ENCODE peak calls at places on chromosomes 5 and 9, in nine cellular contexts. D is NCI-H526 treated with DMSO at 0.1 percent for 48 hours; T is stimulated activated CD8-positive, alpha-beta memory T cell treated with anti-CD3 and anti-CD28 coated beads, Interleukin-15, amount 100 ng/mL, for 4 hours; P is posterior cingulate gyrus; A is pancreas; E is AG08395; H is HTR-8/SVneo; S is activated T-cell treated with anti-CD3 and anti-CD28 coated beads for 24 hours; C is CD4-positive, alpha-beta T cell. Z is an unnamed sample.

GRCh38 chr9:89793551-89793950 is 188.7 kb downstream of the GADD45G start:
- DNase-seq in D (no peak), T (no peak), P (no peak), A (no peak), E (no peak), H (no peak), S (no peak), C (no peak), Z (no peak)

GRCh38 chr9:129333613-129333960 is 155.5 kb upstream of the IER5L start:
- DNase-seq in D (no peak), T (no peak), P (no peak), A (peak), E (no peak), H (peak), S (no peak), C (no peak), Z (no peak)

GRCh38 chr9:114775121-114775520 is 30.7 kb downstream of the TNFSF15 start:
- DNase-seq in D (no peak), T (no peak), P (no peak), A (no peak), E (no peak), H (no peak), S (no peak), C (no peak), Z (no peak)

GRCh38 chr9:91986248-91986647 is 36.2 kb upstream of the ROR2 start:
- DNase-seq in D (no peak), T (no peak), P (no peak), A (no peak), E (no peak), H (no peak), S (no peak), C (no peak), Z (no peak)

GRCh38 chr9:7777776-7778175 is 21.8 kb downstream of the DMAC1 start:
- DNase-seq in D (no peak), T (no peak), P (no peak), A (no peak), E (no peak), H (no peak), S (no peak), C (no peak), Z (no peak)

GRCh38 chr9:36991516-36992134 is 42.4 kb downstream of the PAX5 start:
- DNase-seq in D (no peak), T (no peak), P (no peak), A (no peak), E (no peak), H (peak), S (peak), C (no peak), Z (no peak)

GRCh38 chr5:158922816-158923215 is 176.9 kb downstream of the EBF1 start:
- DNase-seq in D (no peak), T (no peak), P (no peak), A (no peak), E (no peak), H (no peak), S (no peak), C (no peak), Z (no peak)

GRCh38 chr9:88932766-88933165 is 58.5 kb upstream of the S1PR3 start:
- DNase-seq in D (peak), T (no peak), P (no peak), A (no peak), E (no peak), H (no peak), S (no peak), C (no peak), Z (no peak)

GRCh38 chr5:73587923-73588322 is 22.4 kb downstream of the UTP15 start:
- DNase-seq in D (no peak), T (no peak), P (no peak), A (no peak), E (no peak), H (no peak), S (no peak), C (no peak), Z (no peak)

GRCh38 chr9:35798658-35799366 is 7.4 kb downstream of the NPR2 start:
- DNase-seq in D (no peak), T (no peak), P (no peak), A (no peak), E (peak), H (no peak), S (peak), C (no peak), Z (no peak)

GRCh38 chr5:2901096-2901495 is 149.6 kb upstream of the IRX2 start:
- DNase-seq in D (no peak), T (no peak), P (no peak), A (no peak), E (no peak), H (no peak), S (no peak), C (no peak), Z (no peak)

GRCh38 chr9:20618361-20618799 is 3.9 kb downstream of the MLLT3 start:
- DNase-seq in D (peak), T (no peak), P (no peak), A (no peak), E (no peak), H (no peak), S (no peak), C (peak), Z (no peak)

GRCh38 chr9:131624636-131625241 is 79.4 kb downstream of the PRRT1B start:
- DNase-seq in D (no peak), T (no peak), P (no peak), A (no peak), E (peak), H (no peak), S (no peak), C (no peak), Z (no peak)

GRCh38 chr5:55994502-55994997 is at the start of gene IL6ST:
- DNase-seq in D (no peak), T (no peak), P (no peak), A (no peak), E (peak), H (peak), S (peak), C (peak), Z (peak)

GRCh38 chr5:154446183-154447073 is 631 bp downstream of the SAP30L start:
- DNase-seq in D (no peak), T (no peak), P (peak), A (peak), E (peak), H (peak), S (no peak), C (peak), Z (peak)

GRCh38 chr9:13190040-13190439 is 89.5 kb downstream of the MPDZ start:
- DNase-seq in D (no peak), T (no peak), P (no peak), A (no peak), E (no peak), H (no peak), S (no peak), C (no peak), Z (no peak)

GRCh38 chr9:79166005-79166404 is 405.8 kb upstream of the TLE4 start:
- DNase-seq in D (no peak), T (no peak), P (no peak), A (no peak), E (no peak), H (peak), S (no peak), C (no peak), Z (no peak)

GRCh38 chr5:6545770-6546690 is 86.8 kb downstream of the NSUN2 start:
- DNase-seq in D (peak), T (no peak), P (peak), A (no peak), E (no peak), H (no peak), S (no peak), C (no peak), Z (no peak)

Z was measured in tibial nerve.